ENCODE peak calls at places on chromosomes 2 and 18, in four cellular contexts. One of them, this sample, is unnamed.

GRCh38 chr2:65033178-65033577 is 23.0 kb upstream of the CEP68 start:
- DNase-seq in ovary: no peak
- DNase-seq in neural progenitor cell: no peak
- DNase-seq in adrenal gland: no peak
- DNase-seq in this sample: no peak

GRCh38 chr2:240993446-240994160 is 4.8 kb upstream of the SNED1 start:
- DNase-seq in ovary: peak; percentile 19
- DNase-seq in adrenal gland: no peak
- DNase-seq in neural progenitor cell: no peak
- DNase-seq in this sample: no peak

GRCh38 chr18:75977069-75977468 is 518.0 kb downstream of the ZNF516 start:
- DNase-seq in ovary: no peak
- DNase-seq in neural progenitor cell: no peak
- DNase-seq in adrenal gland: no peak
- DNase-seq in this sample: no peak

GRCh38 chr2:25250331-25251031 is 82.1 kb upstream of the POMC start:
- DNase-seq in adrenal gland: no peak
- DNase-seq in ovary: no peak
- DNase-seq in neural progenitor cell: peak; percentile 48
- DNase-seq in this sample: no peak

GRCh38 chr2:39464867-39465266 is 27.8 kb upstream of the MAP4K3 start:
- DNase-seq in neural progenitor cell: no peak
- DNase-seq in adrenal gland: no peak
- DNase-seq in ovary: no peak
- DNase-seq in this sample: no peak

GRCh38 chr2:33246432-33246831 is 230.0 kb upstream of the RASGRP3 start:
- DNase-seq in adrenal gland: no peak
- DNase-seq in ovary: no peak
- DNase-seq in neural progenitor cell: no peak
- DNase-seq in this sample: no peak

GRCh38 chr18:30409120-30409519 is 633.4 kb downstream of the DSC3 start:
- DNase-seq in ovary: no peak
- DNase-seq in neural progenitor cell: no peak
- DNase-seq in adrenal gland: no peak
- DNase-seq in this sample: no peak

GRCh38 chr2:181393472-181393871 is 63.7 kb upstream of the ITGA4 start:
- DNase-seq in adrenal gland: no peak
- DNase-seq in neural progenitor cell: no peak
- DNase-seq in ovary: no peak
- DNase-seq in this sample: no peak

GRCh38 chr18:42941860-42942259 is 173.6 kb downstream of the RIT2 start:
- DNase-seq in neural progenitor cell: no peak
- DNase-seq in ovary: no peak
- DNase-seq in adrenal gland: no peak
- DNase-seq in this sample: no peak

GRCh38 chr2:241213567-241213966 is 25.1 kb downstream of the ANO7 start:
- DNase-seq in neural progenitor cell: no peak
- DNase-seq in ovary: no peak
- DNase-seq in adrenal gland: no peak
- DNase-seq in this sample: no peak

GRCh38 chr2:20484034-20484617 is 37.3 kb downstream of the RHOB start:
- DNase-seq in neural progenitor cell: no peak
- DNase-seq in ovary: no peak
- DNase-seq in adrenal gland: peak; percentile 45
- DNase-seq in this sample: no peak

GRCh38 chr2:27890146-27891062 is at the start of the genes BABAM2 and RBKS:
- DNase-seq in ovary: peak; percentile 89
- DNase-seq in neural progenitor cell: peak; percentile 92
- DNase-seq in adrenal gland: peak; percentile 94
- DNase-seq in this sample: peak; percentile 88

GRCh38 chr2:48510329-48510728 is 19.6 kb upstream of the STON1 start:
- DNase-seq in adrenal gland: no peak
- DNase-seq in ovary: no peak
- DNase-seq in neural progenitor cell: no peak
- DNase-seq in this sample: no peak

GRCh38 chr2:57549642-57550102 is 496.9 kb upstream of the VRK2 start:
- DNase-seq in adrenal gland: no peak
- DNase-seq in ovary: no peak
- DNase-seq in neural progenitor cell: peak; percentile 25
- DNase-seq in this sample: no peak

GRCh38 chr18:12883003-12883683 is 894 bp downstream of the PTPN2 start:
- DNase-seq in ovary: no peak
- DNase-seq in adrenal gland: no peak
- DNase-seq in neural progenitor cell: peak; percentile 21
- DNase-seq in this sample: no peak

GRCh38 chr2:200302940-200303727 is 3.4 kb upstream of the SPATS2L start:
- DNase-seq in neural progenitor cell: no peak
- DNase-seq in adrenal gland: no peak
- DNase-seq in ovary: no peak
- DNase-seq in this sample: no peak

GRCh38 chr2:232928564-232929302 is 58.7 kb downstream of the SNORC start:
- DNase-seq in ovary: no peak
- DNase-seq in neural progenitor cell: peak; percentile 59
- DNase-seq in adrenal gland: no peak
- DNase-seq in this sample: no peak

GRCh38 chr2:234025475-234025874 is 25.0 kb upstream of the SPP2 start:
- DNase-seq in adrenal gland: no peak
- DNase-seq in ovary: no peak
- DNase-seq in neural progenitor cell: no peak
- DNase-seq in this sample: no peak

GRCh38 chr2:3492951-3493609 is 26.3 kb downstream of the ADI1 start:
- DNase-seq in adrenal gland: peak; percentile 71
- DNase-seq in ovary: peak; percentile 88
- DNase-seq in neural progenitor cell: no peak
- DNase-seq in this sample: no peak

GRCh38 chr2:132837764-132838163 is 167.8 kb upstream of the LYPD1 start:
- DNase-seq in adrenal gland: no peak
- DNase-seq in neural progenitor cell: peak; percentile 20
- DNase-seq in ovary: no peak
- DNase-seq in this sample: no peak

GRCh38 chr2:111618953-111619902 is 264.8 kb downstream of the ANAPC1 start:
- DNase-seq in neural progenitor cell: peak; percentile 17
- DNase-seq in adrenal gland: no peak
- DNase-seq in ovary: no peak
- DNase-seq in this sample: no peak

GRCh38 chr2:48088994-48089393 is 182.7 kb upstream of the FBXO11 start:
- DNase-seq in neural progenitor cell: no peak
- DNase-seq in ovary: no peak
- DNase-seq in adrenal gland: no peak
- DNase-seq in this sample: no peak

GRCh38 chr2:155727097-155727906 is 605.2 kb downstream of the NR4A2 start:
- DNase-seq in ovary: no peak
- DNase-seq in neural progenitor cell: no peak
- DNase-seq in adrenal gland: no peak
- DNase-seq in this sample: no peak

GRCh38 chr2:101616411-101616810 is 81.1 kb upstream of the MAP4K4 start:
- DNase-seq in ovary: no peak
- DNase-seq in neural progenitor cell: no peak
- DNase-seq in adrenal gland: peak; percentile 63
- DNase-seq in this sample: no peak

GRCh38 chr2:69559696-69560482 is 83.7 kb downstream of the AAK1 start:
- DNase-seq in ovary: no peak
- DNase-seq in adrenal gland: peak; percentile 64
- DNase-seq in neural progenitor cell: peak; percentile 81
- DNase-seq in this sample: no peak

GRCh38 chr18:77095356-77096030 is 37.1 kb downstream of the MBP start:
- DNase-seq in neural progenitor cell: no peak
- DNase-seq in adrenal gland: no peak
- DNase-seq in ovary: no peak
- DNase-seq in this sample: peak; percentile 48

GRCh38 chr2:101902169-101902568 is 89.6 kb upstream of the IL1R2 start:
- DNase-seq in neural progenitor cell: no peak
- DNase-seq in adrenal gland: no peak
- DNase-seq in ovary: no peak
- DNase-seq in this sample: no peak

GRCh38 chr2:159793265-159793664 is 4.7 kb downstream of the CD302 start:
- DNase-seq in adrenal gland: no peak
- DNase-seq in ovary: no peak
- DNase-seq in neural progenitor cell: no peak
- DNase-seq in this sample: no peak

GRCh38 chr2:109062558-109063325 is 66.3 kb upstream of the SH3RF3 start:
- DNase-seq in neural progenitor cell: peak; percentile 44
- DNase-seq in ovary: no peak
- DNase-seq in adrenal gland: no peak
- DNase-seq in this sample: no peak

GRCh38 chr2:108935231-108935863 is 53.7 kb downstream of the EDAR start:
- DNase-seq in adrenal gland: no peak
- DNase-seq in ovary: no peak
- DNase-seq in neural progenitor cell: peak; percentile 92
- DNase-seq in this sample: no peak

GRCh38 chr2:206993512-206993911 is 54.2 kb downstream of the CPO start:
- DNase-seq in ovary: no peak
- DNase-seq in adrenal gland: no peak
- DNase-seq in neural progenitor cell: no peak
- DNase-seq in this sample: no peak

GRCh38 chr2:58870704-58871103 is 629.6 kb upstream of the FANCL start:
- DNase-seq in adrenal gland: no peak
- DNase-seq in neural progenitor cell: no peak
- DNase-seq in ovary: no peak
- DNase-seq in this sample: no peak

GRCh38 chr2:151782378-151783132 is 45.7 kb downstream of the ARL5A start:
- DNase-seq in adrenal gland: no peak
- DNase-seq in neural progenitor cell: no peak
- DNase-seq in ovary: no peak
- DNase-seq in this sample: no peak

GRCh38 chr18:34801769-34802168 is 91.7 kb downstream of the DTNA start:
- DNase-seq in ovary: no peak
- DNase-seq in neural progenitor cell: no peak
- DNase-seq in adrenal gland: no peak
- DNase-seq in this sample: no peak

GRCh38 chr2:73292906-73293533 is 328 bp downstream of the EGR4 start:
- DNase-seq in ovary: no peak
- DNase-seq in neural progenitor cell: peak; percentile 43
- DNase-seq in adrenal gland: no peak
- DNase-seq in this sample: no peak

GRCh38 chr18:46329736-46330246 is 225.6 kb downstream of the HAUS1 start:
- DNase-seq in neural progenitor cell: no peak
- DNase-seq in ovary: no peak
- DNase-seq in adrenal gland: no peak
- DNase-seq in this sample: no peak

GRCh38 chr2:3249477-3249962 is 128.1 kb downstream of the EIPR1 start:
- DNase-seq in ovary: no peak
- DNase-seq in adrenal gland: no peak
- DNase-seq in neural progenitor cell: no peak
- DNase-seq in this sample: no peak

GRCh38 chr2:9995059-9995458 is 43.6 kb downstream of the GRHL1 start:
- DNase-seq in adrenal gland: peak; percentile 50
- DNase-seq in neural progenitor cell: no peak
- DNase-seq in ovary: no peak
- DNase-seq in this sample: no peak

This sample was measured in mucosa of gallbladder.